ENCODE peak calls at places on chromosomes 16 and 17, in five cellular contexts. One of them, this sample, is unnamed.

GRCh38 chr16:21283521-21284289 is 5.6 kb upstream of the CRYM start:
- DNase-seq in MG63: peak
- DNase-seq in NAMALWA: peak
- DNase-seq in esophagus squamous epithelium: no peak
- DNase-seq in activated naive CD4-positive, alpha-beta T cell: no peak
- DNase-seq in this sample: no peak

GRCh38 chr17:7843536-7844291 is 9.7 kb downstream of the KDM6B start:
- DNase-seq in MG63: peak
- DNase-seq in NAMALWA: peak
- DNase-seq in esophagus squamous epithelium: peak
- DNase-seq in activated naive CD4-positive, alpha-beta T cell: peak
- DNase-seq in this sample: peak

GRCh38 chr16:80277182-80277581 is 263.6 kb upstream of the DYNLRB2 start:
- DNase-seq in MG63: no peak
- DNase-seq in NAMALWA: peak
- DNase-seq in esophagus squamous epithelium: no peak
- DNase-seq in activated naive CD4-positive, alpha-beta T cell: no peak
- DNase-seq in this sample: no peak

GRCh38 chr16:49018259-49018931 is 263.2 kb downstream of the CBLN1 start:
- DNase-seq in MG63: no peak
- DNase-seq in NAMALWA: no peak
- DNase-seq in esophagus squamous epithelium: no peak
- DNase-seq in activated naive CD4-positive, alpha-beta T cell: no peak
- DNase-seq in this sample: no peak

GRCh38 chr16:51538707-51539604 is 387.9 kb upstream of the SALL1 start:
- DNase-seq in MG63: peak
- DNase-seq in NAMALWA: no peak
- DNase-seq in esophagus squamous epithelium: no peak
- DNase-seq in activated naive CD4-positive, alpha-beta T cell: no peak
- DNase-seq in this sample: peak

GRCh38 chr16:14321542-14321941 is 250.4 kb downstream of the MRTFB start:
- DNase-seq in MG63: no peak
- DNase-seq in NAMALWA: no peak
- DNase-seq in esophagus squamous epithelium: no peak
- DNase-seq in activated naive CD4-positive, alpha-beta T cell: no peak
- DNase-seq in this sample: no peak

GRCh38 chr16:80682435-80683070 is 121.8 kb downstream of the CDYL2 start:
- DNase-seq in MG63: no peak
- DNase-seq in NAMALWA: no peak
- DNase-seq in esophagus squamous epithelium: no peak
- DNase-seq in activated naive CD4-positive, alpha-beta T cell: no peak
- DNase-seq in this sample: no peak

GRCh38 chr17:1946021-1946932 is 78.9 kb downstream of the RTN4RL1 start:
- DNase-seq in MG63: no peak
- DNase-seq in NAMALWA: no peak
- DNase-seq in esophagus squamous epithelium: no peak
- DNase-seq in activated naive CD4-positive, alpha-beta T cell: no peak
- DNase-seq in this sample: no peak

GRCh38 chr17:80252871-80253270 is 7.8 kb upstream of the RNF213 start:
- DNase-seq in MG63: no peak
- DNase-seq in NAMALWA: peak
- DNase-seq in esophagus squamous epithelium: no peak
- DNase-seq in activated naive CD4-positive, alpha-beta T cell: peak
- DNase-seq in this sample: peak

GRCh38 chr16:21598676-21599157 is 660 bp upstream of the METTL9 start:
- DNase-seq in MG63: no peak
- DNase-seq in NAMALWA: peak
- DNase-seq in esophagus squamous epithelium: no peak
- DNase-seq in activated naive CD4-positive, alpha-beta T cell: peak
- DNase-seq in this sample: peak

GRCh38 chr17:64702815-64703214 is 40.7 kb upstream of the SMURF2 start:
- DNase-seq in MG63: no peak
- DNase-seq in NAMALWA: no peak
- DNase-seq in esophagus squamous epithelium: no peak
- DNase-seq in activated naive CD4-positive, alpha-beta T cell: no peak
- DNase-seq in this sample: no peak

GRCh38 chr16:75789237-75789636 is 62.9 kb upstream of the CPHXL start:
- DNase-seq in MG63: no peak
- DNase-seq in NAMALWA: peak
- DNase-seq in esophagus squamous epithelium: no peak
- DNase-seq in activated naive CD4-positive, alpha-beta T cell: no peak
- DNase-seq in this sample: peak

GRCh38 chr17:82892869-82893565 is 53.2 kb upstream of the ZNF750 start:
- DNase-seq in MG63: no peak
- DNase-seq in NAMALWA: no peak
- DNase-seq in esophagus squamous epithelium: no peak
- DNase-seq in activated naive CD4-positive, alpha-beta T cell: peak
- DNase-seq in this sample: no peak

This sample was measured in NCI-H2227 treated with DMSO at 0.1 percent for 48 hours.